ENCODE peak calls at places on chromosomes 7 and 10, in ten cellular contexts. M is OCI-LY7, O is pancreas, N is hepatocyte, J is PC-3, U is IMR-90, W is keratinocyte, X is ascending aorta, P is PC-9, S is esophagus squamous epithelium. R is an unnamed sample. For H3K4me1, the result is how much of the 10 kb centered on the place peaks cover.

GRCh38 chr10:114623661-114624294 is 34.3 kb downstream of the ABLIM1 start:
- DNase-seq in S (no peak), J (peak), N (no peak), X (no peak), W (peak), M (no peak), P (peak), O (peak), U (peak), R (no peak)

GRCh38 chr10:95447733-95448132 is 113.4 kb downstream of the SORBS1 start:
- DNase-seq in P (no peak), N (peak), S (no peak), J (no peak), O (no peak), X (no peak), U (no peak), M (no peak), W (no peak), R (no peak)

GRCh38 chr10:43252785-43253341 is 14.0 kb downstream of the RASGEF1A start:
- DNase-seq in M (no peak), O (no peak), J (no peak), U (no peak), W (no peak), S (no peak), P (no peak), X (no peak), N (no peak), R (peak)

GRCh38 chr7:42226354-42226941 is 10.6 kb downstream of the GLI3 start:
- DNase-seq in W (no peak), X (no peak), U (no peak), J (no peak), M (no peak), S (no peak), N (no peak), P (no peak), O (no peak), R (no peak)

GRCh38 chr10:132502544-132503300 is 34.9 kb upstream of the INPP5A start:
- DNase-seq in W (no peak), N (no peak), P (no peak), O (no peak), M (no peak), S (no peak), J (no peak), X (no peak), U (no peak), R (peak)

GRCh38 chr7:23275906-23276305 is 23.2 kb upstream of the MALSU1 start:
- DNase-seq in X (no peak), O (no peak), S (no peak), M (no peak), J (no peak), U (no peak), N (no peak), W (no peak), P (no peak), R (no peak)

GRCh38 chr7:36127075-36127740 is 25.8 kb upstream of the EEPD1 start:
- DNase-seq in M (peak), W (no peak), O (no peak), S (no peak), X (no peak), N (no peak), P (no peak), U (peak), J (no peak), R (no peak)

GRCh38 chr7:141568227-141568626 is 17.0 kb downstream of the AGK start:
- DNase-seq in X (no peak), J (no peak), U (no peak), P (no peak), M (no peak), O (no peak), W (no peak), S (no peak), N (no peak), R (no peak)

GRCh38 chr10:5293691-5294550 is 70.8 kb upstream of the UCN3 start:
- DNase-seq in X (peak), J (peak), W (peak), N (peak), M (peak), S (no peak), O (peak), P (peak), U (peak), R (peak)

GRCh38 chr7:118870187-118870586 is 645.7 kb downstream of the ANKRD7 start:
- DNase-seq in N (no peak), W (no peak), O (no peak), S (no peak), U (no peak), X (no peak), M (no peak), J (peak), P (no peak), R (no peak)

GRCh38 chr7:99040104-99040958 is 103.6 kb downstream of the SMURF1 start:
- DNase-seq in P (peak), J (peak), S (no peak), O (peak), N (peak), X (peak), U (peak), W (peak), M (peak), R (peak)

GRCh38 chr7:29343379-29343778 is 148.8 kb downstream of the CHN2 start:
- DNase-seq in M (no peak), X (no peak), N (no peak), W (no peak), P (no peak), O (no peak), J (no peak), U (no peak), S (no peak), R (no peak)

GRCh38 chr10:17783751-17784150 is 25.4 kb upstream of the MRC1 start:
- DNase-seq in M (no peak), O (no peak), N (no peak), S (no peak), J (peak), U (no peak), P (no peak), X (no peak), W (no peak), R (no peak)

GRCh38 chr10:58518775-58519174 is 6.1 kb downstream of the BICC1 start:
- DNase-seq in X (no peak), S (no peak), J (peak), U (peak), O (peak), M (no peak), P (no peak), W (no peak), N (peak), R (no peak)

GRCh38 chr10:117543999-117544728 is 1.6 kb downstream of the EMX2 start:
- DNase-seq in J (no peak), X (peak), M (no peak), S (no peak), P (no peak), O (no peak), W (no peak), N (no peak), U (no peak), R (no peak)

GRCh38 chr7:137804819-137805218 is 42.0 kb downstream of the DGKI start:
- DNase-seq in W (no peak), P (no peak), X (no peak), U (peak), S (no peak), M (no peak), N (no peak), J (no peak), O (no peak), R (no peak)

GRCh38 chr7:84370114-84370513 is 175.5 kb upstream of the SEMA3A start:
- DNase-seq in S (no peak), J (peak), N (no peak), W (no peak), P (no peak), U (peak), O (no peak), X (no peak), M (no peak), R (no peak)

GRCh38 chr7:129958643-129959479 is 6.1 kb upstream of the UBE2H start:
- DNase-seq in O (peak), U (peak), W (peak), J (peak), N (peak), P (peak), S (no peak), M (no peak), X (no peak), R (peak)

GRCh38 chr7:156116514-156116913 is 304.3 kb upstream of the SHH start:
- DNase-seq in N (no peak), M (no peak), J (no peak), S (no peak), O (no peak), P (no peak), W (no peak), X (no peak), U (no peak), R (no peak)

GRCh38 chr7:141039366-141039765 is 24.6 kb upstream of the MRPS33 start:
- DNase-seq in P (no peak), S (no peak), O (no peak), N (no peak), X (no peak), W (no peak), M (no peak), U (peak), J (no peak), R (no peak)

GRCh38 chr7:83835424-83835823 is 186.5 kb upstream of the SEMA3E start:
- DNase-seq in P (no peak), X (no peak), O (no peak), J (no peak), M (no peak), S (no peak), W (no peak), U (no peak), N (no peak), R (no peak)

GRCh38 chr10:119445311-119445934 is 97.1 kb downstream of the RGS10 start:
- DNase-seq in M (peak), W (peak), P (peak), U (peak), J (peak), O (peak), X (peak), N (peak), S (peak), R (peak)

GRCh38 chr7:85135931-85136330 is 50.9 kb downstream of the SEMA3D start:
- DNase-seq in X (no peak), J (peak), P (no peak), O (no peak), S (no peak), W (no peak), N (no peak), U (peak), M (no peak), R (no peak)

GRCh38 chr7:47806701-47807103 is 141.6 kb downstream of the PKD1L1 start:
- DNase-seq in M (no peak), W (no peak), S (no peak), J (no peak), O (no peak), U (no peak), N (no peak), X (no peak), P (no peak), R (no peak)

GRCh38 chr10:4391683-4392082 is 434.3 kb upstream of the AKR1E2 start:
- DNase-seq in J (peak), O (no peak), S (no peak), X (no peak), P (peak), M (peak), U (no peak), N (no peak), W (no peak), R (no peak)

GRCh38 chr7:157250605-157251228 is 86.1 kb upstream of the DNAJB6 start:
- DNase-seq in U (peak), X (no peak), N (peak), O (peak), M (peak), S (no peak), J (peak), P (peak), W (no peak), R (no peak)

GRCh38 chr7:150359007-150359917 is 9.4 kb upstream of the REPIN1 start:
- DNase-seq in M (no peak), J (no peak), X (no peak), N (no peak), O (no peak), W (no peak), U (no peak), P (no peak), S (no peak), R (no peak)

GRCh38 chr7:84232653-84233052 is 38.1 kb upstream of the SEMA3A start:
- DNase-seq in X (no peak), J (peak), U (peak), P (no peak), N (no peak), S (no peak), W (no peak), M (no peak), O (no peak), R (no peak)

GRCh38 chr7:158527038-158527437 is 60.6 kb downstream of the PTPRN2 start:
- DNase-seq in J (no peak), N (no peak), M (no peak), P (no peak), S (no peak), O (no peak), X (no peak), U (no peak), W (no peak), R (no peak)

GRCh38 chr7:134813668-134814067 is 34.2 kb downstream of the CALD1 start:
- DNase-seq in X (no peak), W (no peak), P (no peak), N (peak), M (no peak), O (no peak), J (no peak), S (no peak), U (peak), R (no peak)

GRCh38 chr10:96334888-96335526 is 23.8 kb downstream of the OPALIN start:
- DNase-seq in W (no peak), U (peak), N (peak), M (peak), J (peak), O (peak), S (no peak), P (peak), X (no peak), R (no peak)

GRCh38 chr7:13044309-13044708 is 356.9 kb downstream of the ARL4A start:
- DNase-seq in J (peak), M (no peak), U (no peak), W (no peak), S (no peak), P (no peak), O (no peak), X (no peak), N (no peak), R (no peak)

GRCh38 chr10:97709746-97710078 is 3.8 kb upstream of the MARVELD1 start:
- DNase-seq in U (no peak), M (no peak), W (no peak), J (no peak), S (no peak), N (no peak), O (no peak), X (no peak), P (no peak), R (no peak)
- TF ChIP-seq CTCF in U (no peak), M (peak), W (no peak), J (peak), S (no peak), N (no peak), O (no peak), X (no peak), P (no peak), R (no peak)

DNA sequence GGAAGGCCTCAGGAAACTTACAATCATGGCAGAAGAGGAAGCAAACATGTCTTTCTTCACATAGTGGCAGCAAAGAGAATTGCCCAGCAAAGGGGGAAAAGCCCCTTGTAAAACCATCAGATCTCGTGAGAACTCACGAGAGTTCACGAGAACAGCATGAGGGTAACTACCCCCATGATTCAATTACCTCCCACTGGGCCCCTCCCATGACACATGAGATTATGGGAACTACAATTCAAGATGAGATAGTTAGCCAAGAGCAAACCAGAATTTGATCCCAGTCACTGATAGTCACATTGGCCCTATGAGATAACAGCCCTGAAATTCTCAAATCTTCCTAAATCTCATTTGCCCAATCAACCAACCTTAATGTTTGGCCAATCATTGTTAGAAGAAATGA is 18.2 kb upstream of the ITPRID1 start:
- DNase-seq in J (no peak), X (no peak), U (no peak), N (no peak), P (no peak), M (no peak), W (no peak), S (no peak), O (no peak), R (no peak)
- H3K4me1 ChIP-seq in J (under half), X (under half), U (under half), N (under half), P (under half), M (under half), W (under half), S (under half), O (under half), R (under half)

GRCh38 chr7:4638781-4639575 is 43.1 kb upstream of the FOXK1 start:
- DNase-seq in W (no peak), N (no peak), J (no peak), O (no peak), M (no peak), X (no peak), U (no peak), P (no peak), S (no peak), R (no peak)

GRCh38 chr7:4645241-4645640 is 36.9 kb upstream of the FOXK1 start:
- DNase-seq in U (no peak), W (no peak), X (no peak), P (no peak), S (no peak), J (no peak), O (no peak), N (no peak), M (no peak), R (no peak)

GRCh38 chr7:4642468-4643203 is 39.5 kb upstream of the FOXK1 start:
- DNase-seq in P (no peak), M (peak), X (no peak), S (no peak), J (no peak), O (no peak), U (no peak), N (no peak), W (no peak), R (no peak)

GRCh38 chr7:4641091-4641666 is 40.9 kb upstream of the FOXK1 start:
- DNase-seq in U (no peak), M (no peak), X (no peak), S (no peak), J (no peak), O (no peak), W (no peak), N (no peak), P (no peak), R (no peak)

DNA sequence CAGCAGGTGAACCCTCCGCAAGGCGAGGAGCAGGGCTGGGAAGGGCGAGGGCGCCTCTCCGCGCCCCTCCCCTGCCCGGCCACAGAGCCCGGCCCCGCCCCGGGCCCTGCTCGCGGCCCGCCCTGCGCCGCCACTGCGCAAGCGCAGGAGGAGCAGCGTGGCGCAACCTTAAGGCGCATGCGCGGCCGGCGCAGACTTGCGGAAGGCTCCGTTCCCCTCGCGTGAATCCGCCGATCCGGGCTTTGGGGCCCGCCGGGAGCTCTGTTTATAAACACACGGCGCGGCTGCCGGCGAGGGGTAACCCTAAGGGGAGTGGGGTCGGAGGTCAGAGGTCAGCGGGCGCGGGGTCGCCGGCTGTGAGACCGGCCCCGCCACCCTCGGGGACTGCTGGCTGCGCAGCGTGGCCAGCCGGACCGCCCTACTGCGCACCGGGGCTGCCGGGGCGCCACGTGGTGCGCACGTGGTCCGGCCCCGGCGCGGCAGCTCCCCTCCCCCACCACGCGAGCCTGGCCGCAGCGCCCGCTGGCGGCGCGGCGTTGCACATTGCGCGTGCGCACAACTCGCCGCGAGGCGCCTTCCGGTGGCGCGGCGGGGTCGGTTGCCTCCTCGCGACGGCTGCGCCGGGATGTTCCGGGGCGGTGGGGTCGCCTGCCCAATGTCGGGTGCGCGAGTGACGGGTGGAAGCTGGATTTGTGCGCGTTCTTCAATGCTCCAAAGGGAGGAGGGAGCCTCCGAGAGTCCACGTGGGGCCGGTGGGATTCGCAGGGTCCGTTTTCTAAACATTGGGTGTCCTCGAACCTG is 40.2 kb upstream of the FOXK1 start:
- DNase-seq in S (peak), M (peak), J (peak), W (peak), U (peak), P (peak), O (peak), X (peak), N (peak), R (peak)
- TF ChIP-seq CTCF in S (no peak), M (peak), J (peak), W (peak), U (peak), P (no peak), O (no peak), X (peak), N (peak), R (peak)

GRCh38 chr10:34252111-34252510 is 563.0 kb downstream of the PARD3 start:
- DNase-seq in M (no peak), W (no peak), S (no peak), X (no peak), U (no peak), N (peak), P (peak), O (no peak), J (peak), R (no peak)

GRCh38 chr10:34247560-34247959 is 567.5 kb downstream of the PARD3 start:
- DNase-seq in P (no peak), M (no peak), O (no peak), W (no peak), J (no peak), X (no peak), S (no peak), N (no peak), U (no peak), R (no peak)

GRCh38 chr10:34249634-34250033 is 565.5 kb downstream of the PARD3 start:
- DNase-seq in S (no peak), W (no peak), J (peak), X (no peak), M (no peak), P (no peak), U (no peak), N (no peak), O (no peak), R (no peak)

GRCh38 chr10:34251177-34251576 is 563.9 kb downstream of the PARD3 start:
- DNase-seq in S (no peak), N (no peak), M (no peak), U (no peak), O (no peak), J (no peak), W (no peak), X (no peak), P (no peak), R (no peak)

GRCh38 chr10:34250722-34251121 is 564.4 kb downstream of the PARD3 start:
- DNase-seq in U (no peak), N (no peak), O (no peak), J (no peak), X (no peak), P (no peak), M (no peak), W (no peak), S (no peak), R (no peak)
- H3K4me1 ChIP-seq in U (under half), N (under half), O (under half), J (under half), X (under half), P (under half), M (under half), W (under half), S (under half), R (under half)